ENCODE peak calls at places on chromosome 15, in four cellular contexts. One of them, this sample, is unnamed.

GRCh38 chr15:49382394-49382793 is 40.6 kb upstream of the FGF7 start:
- DNase-seq in WTC11: no peak
- DNase-seq in GM20000: no peak
- DNase-seq in A549: no peak
- DNase-seq in this sample: no peak

GRCh38 chr15:65245096-65245849 is 34.0 kb upstream of the CILP start:
- DNase-seq in A549: no peak
- DNase-seq in GM20000: no peak
- DNase-seq in WTC11: no peak
- DNase-seq in this sample: no peak

GRCh38 chr15:96851613-96852012 is 521.1 kb downstream of the NR2F2 start:
- DNase-seq in GM20000: no peak
- DNase-seq in A549: no peak
- DNase-seq in WTC11: no peak
- DNase-seq in this sample: no peak

GRCh38 chr15:88812137-88812536 is 8.9 kb downstream of the ACAN start:
- DNase-seq in GM20000: no peak
- DNase-seq in A549: no peak
- DNase-seq in WTC11: no peak
- DNase-seq in this sample: no peak

GRCh38 chr15:77897896-77898406 is 179.6 kb downstream of the TBC1D2B start:
- DNase-seq in GM20000: no peak
- DNase-seq in WTC11: no peak
- DNase-seq in A549: no peak
- DNase-seq in this sample: no peak

GRCh38 chr15:82159922-82160321 is 102.6 kb downstream of the EFL1 start:
- DNase-seq in WTC11: no peak
- DNase-seq in GM20000: no peak
- DNase-seq in A549: peak
- DNase-seq in this sample: no peak

GRCh38 chr15:90742082-90742481 is 24.9 kb downstream of the BLM start:
- DNase-seq in A549: no peak
- DNase-seq in GM20000: no peak
- DNase-seq in WTC11: no peak
- DNase-seq in this sample: no peak

GRCh38 chr15:20357139-20358065 is 184.2 kb downstream of the GOLGA6L6 start:
- DNase-seq in GM20000: peak
- DNase-seq in A549: no peak
- DNase-seq in WTC11: peak
- DNase-seq in this sample: no peak

GRCh38 chr15:82992436-82992835 is 6.4 kb downstream of the RAMAC start:
- DNase-seq in A549: no peak
- DNase-seq in GM20000: no peak
- DNase-seq in WTC11: no peak
- DNase-seq in this sample: no peak

GRCh38 chr15:67177750-67178149 is 76.7 kb downstream of the AAGAB start:
- DNase-seq in A549: no peak
- DNase-seq in GM20000: no peak
- DNase-seq in WTC11: no peak
- DNase-seq in this sample: no peak

GRCh38 chr15:58182460-58183163 is 44.4 kb downstream of the AQP9 start:
- DNase-seq in A549: peak
- DNase-seq in WTC11: peak
- DNase-seq in GM20000: peak
- DNase-seq in this sample: peak

GRCh38 chr15:71080705-71081104 is 34.6 kb upstream of the THSD4 start:
- DNase-seq in GM20000: no peak
- DNase-seq in WTC11: no peak
- DNase-seq in A549: no peak
- DNase-seq in this sample: no peak

GRCh38 chr15:66429117-66429516 is 42.4 kb downstream of the MAP2K1 start:
- DNase-seq in WTC11: no peak
- DNase-seq in GM20000: no peak
- DNase-seq in A549: no peak
- DNase-seq in this sample: no peak

GRCh38 chr15:36612063-36612788 is 32.8 kb downstream of the CDIN1 start:
- DNase-seq in A549: no peak
- DNase-seq in WTC11: no peak
- DNase-seq in GM20000: no peak
- DNase-seq in this sample: no peak

GRCh38 chr15:50083424-50084025 is 35.5 kb downstream of the ATP8B4 start:
- DNase-seq in GM20000: no peak
- DNase-seq in A549: no peak
- DNase-seq in WTC11: no peak
- DNase-seq in this sample: no peak

GRCh38 chr15:55916666-55917409 is 76.6 kb downstream of the NEDD4 start:
- DNase-seq in WTC11: no peak
- DNase-seq in A549: no peak
- DNase-seq in GM20000: no peak
- DNase-seq in this sample: no peak

GRCh38 chr15:89999676-90000174 is 1.4 kb upstream of the ZNF710 start:
- DNase-seq in A549: no peak
- DNase-seq in GM20000: no peak
- DNase-seq in WTC11: peak
- DNase-seq in this sample: no peak

GRCh38 chr15:56871180-56871579 is 47.3 kb upstream of the TCF12 start:
- DNase-seq in A549: peak
- DNase-seq in WTC11: no peak
- DNase-seq in GM20000: no peak
- DNase-seq in this sample: no peak

GRCh38 chr15:43509002-43509922 is 8.1 kb upstream of the MAP1A start:
- DNase-seq in GM20000: no peak
- DNase-seq in WTC11: no peak
- DNase-seq in A549: no peak
- DNase-seq in this sample: no peak

GRCh38 chr15:66269326-66270090 is 16.0 kb upstream of the MEGF11 start:
- DNase-seq in GM20000: no peak
- DNase-seq in WTC11: no peak
- DNase-seq in A549: no peak
- DNase-seq in this sample: no peak

GRCh38 chr15:31338879-31339557 is 12.4 kb downstream of the KLF13 start:
- DNase-seq in GM20000: peak
- DNase-seq in A549: peak
- DNase-seq in WTC11: no peak
- DNase-seq in this sample: peak

GRCh38 chr15:77597804-77598453 is 34.8 kb downstream of the LINGO1 start:
- DNase-seq in WTC11: no peak
- DNase-seq in GM20000: no peak
- DNase-seq in A549: no peak
- DNase-seq in this sample: no peak

GRCh38 chr15:43070249-43070648 is 35.6 kb downstream of the UBR1 start:
- DNase-seq in WTC11: no peak
- DNase-seq in GM20000: no peak
- DNase-seq in A549: no peak
- DNase-seq in this sample: no peak

GRCh38 chr15:94070341-94071275 is 160.8 kb upstream of the MCTP2 start:
- DNase-seq in GM20000: no peak
- DNase-seq in A549: peak
- DNase-seq in WTC11: peak
- DNase-seq in this sample: peak

DNA sequence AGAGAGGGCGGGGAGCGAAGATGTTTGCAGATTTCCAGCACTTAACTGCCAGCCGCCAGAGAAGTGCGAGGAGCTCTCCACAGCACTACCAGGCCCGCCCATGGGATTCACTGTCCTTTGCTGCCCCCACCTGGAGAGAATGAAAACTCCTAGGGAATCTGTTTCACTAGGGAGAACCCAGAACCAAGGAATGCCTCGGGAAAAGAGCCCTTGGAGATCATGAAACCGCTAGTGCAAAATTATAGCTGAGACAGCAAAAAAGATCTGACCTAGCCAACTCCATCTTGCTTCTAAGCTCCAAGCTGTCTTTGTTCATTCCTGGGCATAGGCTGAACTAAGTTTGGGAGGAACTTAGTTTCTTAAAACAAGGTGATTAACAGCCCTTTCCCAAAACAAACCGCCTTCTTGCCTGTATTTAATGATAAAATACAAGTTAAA is 82.6 kb upstream of the GCNT3 start:
- DNase-seq in GM20000: peak
- DNase-seq in A549: peak
- DNase-seq in WTC11: peak
- DNase-seq in this sample: peak
- TF ChIP-seq CTCF in GM20000: peak
- TF ChIP-seq CTCF in A549: peak
- TF ChIP-seq CTCF in WTC11: peak
- TF ChIP-seq CTCF in this sample: peak

DNA sequence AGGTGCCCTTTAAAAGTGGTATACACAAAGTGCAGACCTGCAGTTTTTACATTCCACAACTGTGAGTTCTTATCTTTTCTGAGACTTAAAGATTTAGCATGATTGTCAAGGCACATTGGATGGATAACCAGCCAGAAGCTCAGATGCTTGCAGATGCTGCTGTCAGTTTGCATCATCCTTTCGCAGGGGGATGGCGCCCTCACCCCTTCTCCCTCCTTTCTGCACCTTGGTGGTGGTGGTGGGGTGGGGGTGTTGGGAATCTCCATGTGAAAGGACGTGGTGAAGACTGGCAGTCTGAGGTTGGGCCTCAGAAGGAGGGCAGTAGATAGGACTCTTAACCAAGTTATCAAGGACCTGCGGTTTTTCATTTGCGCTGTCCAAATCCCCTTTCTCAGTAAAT is 309.6 kb upstream of the SEMA6D start:
- DNase-seq in WTC11: peak
- DNase-seq in A549: no peak
- DNase-seq in GM20000: no peak
- DNase-seq in this sample: no peak
- TF ChIP-seq CTCF in WTC11: no peak
- TF ChIP-seq CTCF in A549: no peak
- TF ChIP-seq CTCF in GM20000: no peak
- TF ChIP-seq CTCF in this sample: no peak

GRCh38 chr15:38769492-38769891 is 204.9 kb upstream of the RASGRP1 start:
- DNase-seq in A549: no peak
- DNase-seq in WTC11: no peak
- DNase-seq in GM20000: no peak
- DNase-seq in this sample: no peak

DNA sequence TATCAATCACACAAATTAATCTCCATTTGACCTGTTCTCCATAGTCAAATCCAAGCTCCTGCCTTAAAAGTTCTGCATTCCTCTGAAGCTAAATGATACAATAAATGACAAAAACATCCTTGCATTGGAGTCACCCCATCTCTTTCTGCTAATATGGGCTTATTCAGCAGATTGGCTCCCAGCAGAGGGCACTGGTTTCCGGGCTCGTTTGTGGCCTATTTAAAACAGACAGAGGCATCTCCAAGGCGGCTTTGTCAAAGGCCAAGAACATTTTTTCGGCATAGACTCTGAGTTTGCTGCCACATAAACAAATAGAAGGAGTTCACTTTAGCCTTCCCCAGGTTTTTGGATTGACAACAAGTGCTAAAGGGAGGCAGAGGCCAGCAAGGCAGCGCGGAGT is 204.4 kb upstream of the RASGRP1 start:
- DNase-seq in GM20000: no peak
- DNase-seq in WTC11: peak
- DNase-seq in A549: no peak
- DNase-seq in this sample: peak
- TF ChIP-seq CTCF in GM20000: no peak
- TF ChIP-seq CTCF in WTC11: no peak
- TF ChIP-seq CTCF in A549: peak
- TF ChIP-seq CTCF in this sample: no peak

DNA sequence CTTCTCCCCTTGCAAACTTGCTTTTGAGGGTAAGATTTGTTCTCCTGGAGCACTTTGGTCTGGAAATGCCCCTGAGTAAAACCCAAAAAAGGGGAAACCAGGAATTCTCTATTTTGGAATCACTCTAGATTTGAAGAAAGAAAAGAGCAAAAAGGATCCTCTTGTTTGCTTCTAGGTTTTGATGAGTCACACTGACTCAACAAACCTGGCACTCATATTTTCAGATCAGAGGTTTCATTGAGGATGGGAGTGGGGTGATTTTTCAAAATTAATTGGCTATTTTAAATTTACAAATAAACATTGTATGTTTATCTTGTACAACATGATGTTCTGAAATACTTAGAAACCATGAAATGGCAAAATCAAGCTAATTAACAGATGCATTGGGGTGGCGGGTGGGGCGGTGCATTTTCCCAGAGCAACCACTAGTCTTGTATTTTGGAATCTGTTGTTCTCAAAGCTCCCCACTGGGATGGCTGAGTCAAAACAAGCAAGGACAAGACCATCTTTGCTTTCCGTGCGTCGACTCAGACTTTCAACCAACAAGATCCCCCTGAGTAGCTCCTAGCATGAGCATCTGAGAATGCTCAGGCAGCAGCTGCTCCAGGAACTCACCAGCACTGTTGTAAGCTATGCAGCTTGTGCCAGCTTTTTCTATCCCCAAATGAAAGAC is 451.4 kb downstream of the WDR72 start:
- DNase-seq in GM20000: no peak
- DNase-seq in A549: peak
- DNase-seq in WTC11: peak
- DNase-seq in this sample: no peak
- TF ChIP-seq CTCF in GM20000: no peak
- TF ChIP-seq CTCF in A549: no peak
- TF ChIP-seq CTCF in WTC11: no peak
- TF ChIP-seq CTCF in this sample: no peak

GRCh38 chr15:63818628-63819027 is 15.1 kb downstream of the HERC1 start:
- DNase-seq in WTC11: no peak
- DNase-seq in A549: no peak
- DNase-seq in GM20000: no peak
- DNase-seq in this sample: no peak
- TF ChIP-seq CTCF in WTC11: no peak
- TF ChIP-seq CTCF in A549: no peak
- TF ChIP-seq CTCF in GM20000: no peak
- TF ChIP-seq CTCF in this sample: no peak

GRCh38 chr15:98955980-98956723 is 51.4 kb downstream of the PGPEP1L start:
- DNase-seq in GM20000: no peak
- DNase-seq in WTC11: no peak
- DNase-seq in A549: no peak
- DNase-seq in this sample: no peak
- TF ChIP-seq CTCF in GM20000: no peak
- TF ChIP-seq CTCF in WTC11: no peak
- TF ChIP-seq CTCF in A549: no peak
- TF ChIP-seq CTCF in this sample: no peak

DNA sequence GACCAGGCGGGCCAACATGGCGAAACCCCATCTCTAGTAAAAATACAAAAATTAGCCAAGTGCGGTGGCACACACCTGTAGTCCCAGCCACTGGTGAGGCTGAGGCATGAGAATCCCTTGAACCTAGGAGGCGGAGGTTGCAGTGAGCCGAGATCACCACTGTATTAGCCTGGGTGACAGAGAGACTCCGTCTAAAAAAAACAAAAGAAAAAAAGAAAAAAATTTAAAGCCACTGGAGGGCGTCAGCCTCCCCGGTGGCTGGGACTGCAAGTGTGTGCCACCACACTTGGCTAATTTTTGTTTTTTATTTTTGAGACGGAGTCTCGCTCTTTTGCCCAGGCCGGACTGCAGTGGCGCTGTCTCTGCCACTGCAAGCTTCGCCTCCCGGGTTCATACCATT is 7.9 kb downstream of the RTF1 start:
- DNase-seq in A549: no peak
- DNase-seq in WTC11: no peak
- DNase-seq in GM20000: no peak
- DNase-seq in this sample: no peak
- TF ChIP-seq CTCF in A549: no peak
- TF ChIP-seq CTCF in WTC11: no peak
- TF ChIP-seq CTCF in GM20000: no peak
- TF ChIP-seq CTCF in this sample: no peak

This sample was measured in activated CD8-positive, alpha-beta T cell treated with anti-CD3 and anti-CD28 coated beads for 36 hours.